ENCODE peak calls at places on chromosome 4, in five cellular contexts. One of them, this sample, is unnamed.

GRCh38 chr4:4387531-4388311 is 819 bp downstream of the NSG1 start:
- DNase-seq in transverse colon: no peak
- DNase-seq in uterus: no peak
- DNase-seq in body of pancreas: no peak
- DNase-seq in sigmoid colon: peak; percentile 56
- DNase-seq in this sample: no peak

GRCh38 chr4:16931336-16931735 is 32.9 kb upstream of the LDB2 start:
- DNase-seq in uterus: no peak
- DNase-seq in sigmoid colon: no peak
- DNase-seq in body of pancreas: no peak
- DNase-seq in transverse colon: no peak
- DNase-seq in this sample: no peak

GRCh38 chr4:121675715-121676114 is 21.1 kb downstream of the ANXA5 start:
- DNase-seq in sigmoid colon: no peak
- DNase-seq in body of pancreas: no peak
- DNase-seq in uterus: no peak
- DNase-seq in transverse colon: no peak
- DNase-seq in this sample: no peak

GRCh38 chr4:52051213-52051614 is at the start of gene SPATA18:
- DNase-seq in sigmoid colon: peak; percentile 63
- DNase-seq in transverse colon: peak; percentile 41
- DNase-seq in body of pancreas: no peak
- DNase-seq in uterus: peak; percentile 43
- DNase-seq in this sample: no peak

GRCh38 chr4:86664959-86665358 is 70.8 kb downstream of the PTPN13 start:
- DNase-seq in body of pancreas: no peak
- DNase-seq in sigmoid colon: no peak
- DNase-seq in transverse colon: no peak
- DNase-seq in uterus: no peak
- DNase-seq in this sample: no peak

GRCh38 chr4:26248647-26249046 is 72.2 kb upstream of the RBPJ start:
- DNase-seq in sigmoid colon: peak; percentile 81
- DNase-seq in uterus: no peak
- DNase-seq in body of pancreas: peak; percentile 42
- DNase-seq in transverse colon: peak; percentile 21
- DNase-seq in this sample: no peak

GRCh38 chr4:105895609-105896460 is 564 bp downstream of the NPNT start:
- DNase-seq in transverse colon: peak; percentile 52
- DNase-seq in body of pancreas: peak; percentile 56
- DNase-seq in sigmoid colon: no peak
- DNase-seq in uterus: peak; percentile 19
- DNase-seq in this sample: no peak

GRCh38 chr4:139795915-139796314 is 130.3 kb downstream of the MGST2 start:
- DNase-seq in body of pancreas: no peak
- DNase-seq in sigmoid colon: no peak
- DNase-seq in uterus: no peak
- DNase-seq in transverse colon: no peak
- DNase-seq in this sample: no peak

GRCh38 chr4:91837608-91838029 is 466.1 kb upstream of the GRID2 start:
- DNase-seq in body of pancreas: no peak
- DNase-seq in sigmoid colon: no peak
- DNase-seq in uterus: no peak
- DNase-seq in transverse colon: no peak
- DNase-seq in this sample: no peak

GRCh38 chr4:148444296-148445070 is 2.3 kb upstream of the NR3C2 start:
- DNase-seq in transverse colon: peak; percentile 40
- DNase-seq in body of pancreas: peak; percentile 28
- DNase-seq in sigmoid colon: peak; percentile 71
- DNase-seq in uterus: peak; percentile 38
- DNase-seq in this sample: peak; percentile 70

GRCh38 chr4:71307729-71308128 is 31.1 kb upstream of the SLC4A4 start:
- DNase-seq in uterus: no peak
- DNase-seq in sigmoid colon: no peak
- DNase-seq in body of pancreas: no peak
- DNase-seq in transverse colon: no peak
- DNase-seq in this sample: no peak

GRCh38 chr4:119087121-119087520 is 48.5 kb upstream of the MYOZ2 start:
- DNase-seq in uterus: no peak
- DNase-seq in transverse colon: no peak
- DNase-seq in sigmoid colon: no peak
- DNase-seq in body of pancreas: no peak
- DNase-seq in this sample: no peak

GRCh38 chr4:69489856-69490255 is 5.8 kb downstream of the UGT2B4 start:
- DNase-seq in transverse colon: no peak
- DNase-seq in sigmoid colon: no peak
- DNase-seq in uterus: no peak
- DNase-seq in body of pancreas: no peak
- DNase-seq in this sample: no peak

GRCh38 chr4:155077860-155078259 is 130.6 kb upstream of the NPY2R start:
- DNase-seq in uterus: no peak
- DNase-seq in body of pancreas: no peak
- DNase-seq in sigmoid colon: no peak
- DNase-seq in transverse colon: no peak
- DNase-seq in this sample: no peak

GRCh38 chr4:185831125-185831815 is 19.3 kb upstream of the SORBS2 start:
- DNase-seq in transverse colon: no peak
- DNase-seq in sigmoid colon: no peak
- DNase-seq in body of pancreas: no peak
- DNase-seq in uterus: no peak
- DNase-seq in this sample: no peak

GRCh38 chr4:25818293-25819240 is 44.2 kb downstream of the SEL1L3 start:
- DNase-seq in uterus: no peak
- DNase-seq in body of pancreas: no peak
- DNase-seq in transverse colon: no peak
- DNase-seq in sigmoid colon: no peak
- DNase-seq in this sample: no peak

GRCh38 chr4:128658214-128658621 is 151.3 kb upstream of the JADE1 start:
- DNase-seq in uterus: no peak
- DNase-seq in sigmoid colon: no peak
- DNase-seq in transverse colon: no peak
- DNase-seq in body of pancreas: no peak
- DNase-seq in this sample: no peak
- H3K4me3 ChIP-seq in uterus: no peak overlapping the region
- H3K4me3 ChIP-seq in sigmoid colon: no peak overlapping the region
- H3K4me3 ChIP-seq in transverse colon: no peak overlapping the region
- H3K4me3 ChIP-seq in body of pancreas: no peak overlapping the region
- H3K4me3 ChIP-seq in this sample: no peak overlapping the region

GRCh38 chr4:76990288-76991080 is 40.9 kb downstream of the SEPTIN11 start:
- DNase-seq in sigmoid colon: no peak
- DNase-seq in uterus: no peak
- DNase-seq in body of pancreas: no peak
- DNase-seq in transverse colon: no peak
- DNase-seq in this sample: no peak

GRCh38 chr4:76989391-76990061 is 40.0 kb downstream of the SEPTIN11 start:
- DNase-seq in body of pancreas: no peak
- DNase-seq in sigmoid colon: no peak
- DNase-seq in transverse colon: peak; percentile 54
- DNase-seq in uterus: no peak
- DNase-seq in this sample: no peak

GRCh38 chr4:76984788-76985211 is 35.2 kb downstream of the SEPTIN11 start:
- DNase-seq in uterus: peak; percentile 72
- DNase-seq in transverse colon: peak; percentile 37
- DNase-seq in sigmoid colon: peak; percentile 92
- DNase-seq in body of pancreas: peak; percentile 67
- DNase-seq in this sample: peak; percentile 19

GRCh38 chr4:76987153-76987562 is 37.6 kb downstream of the SEPTIN11 start:
- DNase-seq in body of pancreas: peak; percentile 56
- DNase-seq in transverse colon: no peak
- DNase-seq in uterus: no peak
- DNase-seq in sigmoid colon: peak; percentile 80
- DNase-seq in this sample: no peak

DNA sequence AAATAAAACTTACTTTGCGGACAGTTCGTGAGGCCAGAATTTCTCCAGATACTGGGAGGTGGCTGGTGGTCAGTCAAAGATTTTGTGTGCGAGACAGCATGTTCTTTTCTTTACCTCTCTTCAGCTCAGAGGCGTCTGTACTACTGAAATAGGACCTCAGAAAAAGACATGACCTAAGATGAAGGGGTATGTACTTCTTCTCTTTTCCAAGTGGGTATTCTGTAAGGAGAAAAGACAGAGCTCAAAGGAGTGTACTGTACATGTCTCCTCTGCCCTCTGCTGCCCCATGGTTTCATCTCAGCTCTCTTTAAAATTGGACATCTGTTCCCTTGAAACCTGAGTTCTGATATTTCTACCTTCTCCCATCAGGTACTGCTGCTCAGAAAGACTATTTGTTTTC is 38.1 kb downstream of the SEPTIN11 start:
- DNase-seq in body of pancreas: no peak
- DNase-seq in uterus: no peak
- DNase-seq in sigmoid colon: no peak
- DNase-seq in transverse colon: no peak
- DNase-seq in this sample: no peak
- H3K27ac ChIP-seq in body of pancreas: peak overlapping the region; percentile 9
- H3K27ac ChIP-seq in uterus: peak overlapping the region; percentile 11
- H3K27ac ChIP-seq in sigmoid colon: peak overlapping the region; percentile 64
- H3K27ac ChIP-seq in transverse colon: peak overlapping the region; percentile 70
- H3K27ac ChIP-seq in this sample: peak overlapping the region; percentile 72

DNA sequence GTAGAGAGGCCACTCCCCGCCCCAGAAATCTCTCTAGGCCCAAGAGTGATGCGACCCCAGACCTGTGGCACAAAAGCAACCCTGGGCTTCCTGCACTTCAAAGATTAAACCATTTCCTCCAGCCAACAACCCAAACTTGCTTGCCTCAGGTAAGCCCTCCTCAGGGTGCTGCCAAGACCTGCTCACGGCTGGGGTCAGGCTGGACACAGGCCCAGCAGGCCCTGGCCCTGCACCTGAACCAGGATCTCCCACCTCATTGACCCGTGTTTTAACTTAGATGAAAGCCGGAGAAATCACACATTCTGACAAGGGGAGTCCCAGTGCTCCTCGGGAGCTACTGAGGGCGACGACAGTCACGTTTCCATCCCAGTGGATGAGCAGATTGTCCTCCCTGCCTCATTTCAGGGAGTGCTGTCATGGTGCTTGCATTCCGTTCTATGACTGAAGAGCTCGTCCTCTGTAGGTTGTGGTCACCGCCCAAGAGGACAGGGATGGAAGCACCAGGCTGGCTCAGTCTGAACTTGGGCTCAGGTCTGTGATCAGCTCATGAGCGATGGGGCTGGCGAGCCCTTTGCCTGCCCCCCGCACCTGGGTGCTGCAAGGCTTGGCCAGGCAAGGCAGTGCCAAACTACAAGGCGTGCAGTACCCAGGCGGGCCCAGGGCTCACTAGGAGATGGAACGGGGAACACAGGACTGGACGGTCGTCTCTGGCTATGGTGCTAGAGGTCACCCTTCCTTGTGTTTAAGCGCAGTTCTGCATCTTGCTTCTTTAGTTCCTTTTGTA is 25.9 kb downstream of the WDR1 start:
- DNase-seq in body of pancreas: no peak
- DNase-seq in uterus: no peak
- DNase-seq in sigmoid colon: no peak
- DNase-seq in transverse colon: no peak
- DNase-seq in this sample: no peak
- TF ChIP-seq POLR2A in body of pancreas: no peak
- TF ChIP-seq POLR2A in uterus: no peak
- TF ChIP-seq POLR2A in sigmoid colon: no peak
- TF ChIP-seq POLR2A in transverse colon: no peak
- TF ChIP-seq POLR2A in this sample: no peak

GRCh38 chr4:153468587-153468986 is 2.4 kb downstream of the TMEM131L start:
- DNase-seq in sigmoid colon: no peak
- DNase-seq in body of pancreas: no peak
- DNase-seq in uterus: no peak
- DNase-seq in transverse colon: no peak
- DNase-seq in this sample: no peak
- H3K4me3 ChIP-seq in sigmoid colon: peak overlapping the region; percentile 10
- H3K4me3 ChIP-seq in body of pancreas: no peak overlapping the region
- H3K4me3 ChIP-seq in uterus: no peak overlapping the region
- H3K4me3 ChIP-seq in transverse colon: no peak overlapping the region
- H3K4me3 ChIP-seq in this sample: peak overlapping the region; percentile 76

GRCh38 chr4:10022346-10023049 is 1.2 kb upstream of the SLC2A9 start:
- DNase-seq in transverse colon: no peak
- DNase-seq in sigmoid colon: no peak
- DNase-seq in uterus: no peak
- DNase-seq in body of pancreas: no peak
- DNase-seq in this sample: no peak
- H3K27ac ChIP-seq in transverse colon: peak overlapping the region; percentile 25
- H3K27ac ChIP-seq in sigmoid colon: peak overlapping the region; percentile 9
- H3K27ac ChIP-seq in uterus: no peak overlapping the region
- H3K27ac ChIP-seq in body of pancreas: no peak overlapping the region
- H3K27ac ChIP-seq in this sample: no peak overlapping the region